ENCODE peak calls at places on chromosome 10, in five cellular contexts. One of them, this sample, is unnamed.

GRCh38 chr10:79019961-79020491 is 48.7 kb upstream of the ZMIZ1 start:
- DNase-seq in T-helper 1 cell: no peak
- DNase-seq in CD8-positive, alpha-beta memory T cell: no peak
- DNase-seq in LoVo: no peak
- DNase-seq in activated CD4-positive, CD25-positive, alpha-beta regulatory T cell: no peak
- DNase-seq in this sample: no peak

GRCh38 chr10:89233033-89233432 is 18.5 kb downstream of the LIPA start:
- DNase-seq in LoVo: no peak
- DNase-seq in CD8-positive, alpha-beta memory T cell: no peak
- DNase-seq in T-helper 1 cell: no peak
- DNase-seq in activated CD4-positive, CD25-positive, alpha-beta regulatory T cell: no peak
- DNase-seq in this sample: no peak

GRCh38 chr10:5971315-5971832 is 6.0 kb downstream of the IL15RA start:
- DNase-seq in activated CD4-positive, CD25-positive, alpha-beta regulatory T cell: no peak
- DNase-seq in LoVo: peak
- DNase-seq in T-helper 1 cell: no peak
- DNase-seq in CD8-positive, alpha-beta memory T cell: no peak
- DNase-seq in this sample: peak

GRCh38 chr10:96588601-96589419 is 2.0 kb upstream of the TM9SF3 start:
- DNase-seq in T-helper 1 cell: no peak
- DNase-seq in activated CD4-positive, CD25-positive, alpha-beta regulatory T cell: no peak
- DNase-seq in LoVo: no peak
- DNase-seq in CD8-positive, alpha-beta memory T cell: no peak
- DNase-seq in this sample: no peak

GRCh38 chr10:129971381-129972144 is 7.5 kb upstream of the EBF3 start:
- DNase-seq in CD8-positive, alpha-beta memory T cell: no peak
- DNase-seq in LoVo: peak
- DNase-seq in activated CD4-positive, CD25-positive, alpha-beta regulatory T cell: no peak
- DNase-seq in T-helper 1 cell: no peak
- DNase-seq in this sample: peak

GRCh38 chr10:29482591-29483421 is 152.0 kb downstream of the SVIL start:
- DNase-seq in T-helper 1 cell: no peak
- DNase-seq in CD8-positive, alpha-beta memory T cell: no peak
- DNase-seq in LoVo: no peak
- DNase-seq in activated CD4-positive, CD25-positive, alpha-beta regulatory T cell: no peak
- DNase-seq in this sample: peak

GRCh38 chr10:10911035-10911434 is 106.6 kb upstream of the CELF2 start:
- DNase-seq in T-helper 1 cell: no peak
- DNase-seq in LoVo: no peak
- DNase-seq in CD8-positive, alpha-beta memory T cell: no peak
- DNase-seq in activated CD4-positive, CD25-positive, alpha-beta regulatory T cell: no peak
- DNase-seq in this sample: no peak

GRCh38 chr10:131831561-131831960 is 69.2 kb upstream of the PPP2R2D start:
- DNase-seq in CD8-positive, alpha-beta memory T cell: no peak
- DNase-seq in LoVo: no peak
- DNase-seq in activated CD4-positive, CD25-positive, alpha-beta regulatory T cell: no peak
- DNase-seq in T-helper 1 cell: peak
- DNase-seq in this sample: no peak

GRCh38 chr10:43136995-43137700 is 1.1 kb upstream of the CSGALNACT2 start:
- DNase-seq in T-helper 1 cell: no peak
- DNase-seq in activated CD4-positive, CD25-positive, alpha-beta regulatory T cell: no peak
- DNase-seq in LoVo: no peak
- DNase-seq in CD8-positive, alpha-beta memory T cell: no peak
- DNase-seq in this sample: peak

GRCh38 chr10:3803295-3803883 is 18.4 kb upstream of the KLF6 start:
- DNase-seq in LoVo: no peak
- DNase-seq in CD8-positive, alpha-beta memory T cell: no peak
- DNase-seq in activated CD4-positive, CD25-positive, alpha-beta regulatory T cell: no peak
- DNase-seq in T-helper 1 cell: no peak
- DNase-seq in this sample: peak

GRCh38 chr10:30745953-30746352 is 116.4 kb upstream of the LYZL2 start:
- DNase-seq in T-helper 1 cell: no peak
- DNase-seq in LoVo: no peak
- DNase-seq in CD8-positive, alpha-beta memory T cell: no peak
- DNase-seq in activated CD4-positive, CD25-positive, alpha-beta regulatory T cell: no peak
- DNase-seq in this sample: no peak

GRCh38 chr10:1115262-1115955 is 59.2 kb downstream of the WDR37 start:
- DNase-seq in CD8-positive, alpha-beta memory T cell: no peak
- DNase-seq in activated CD4-positive, CD25-positive, alpha-beta regulatory T cell: no peak
- DNase-seq in LoVo: no peak
- DNase-seq in T-helper 1 cell: no peak
- DNase-seq in this sample: no peak

GRCh38 chr10:129901389-129902045 is 62.6 kb downstream of the EBF3 start:
- DNase-seq in T-helper 1 cell: no peak
- DNase-seq in activated CD4-positive, CD25-positive, alpha-beta regulatory T cell: no peak
- DNase-seq in CD8-positive, alpha-beta memory T cell: no peak
- DNase-seq in LoVo: no peak
- DNase-seq in this sample: no peak

GRCh38 chr10:116784651-116785050 is 42.3 kb upstream of the HSPA12A start:
- DNase-seq in activated CD4-positive, CD25-positive, alpha-beta regulatory T cell: no peak
- DNase-seq in T-helper 1 cell: no peak
- DNase-seq in CD8-positive, alpha-beta memory T cell: no peak
- DNase-seq in LoVo: no peak
- DNase-seq in this sample: no peak

GRCh38 chr10:102408081-102408727 is 10.4 kb downstream of the PSD start:
- DNase-seq in CD8-positive, alpha-beta memory T cell: no peak
- DNase-seq in activated CD4-positive, CD25-positive, alpha-beta regulatory T cell: no peak
- DNase-seq in LoVo: no peak
- DNase-seq in T-helper 1 cell: peak
- DNase-seq in this sample: no peak

GRCh38 chr10:97842658-97843295 is 6.9 kb upstream of the GOLGA7B start:
- DNase-seq in activated CD4-positive, CD25-positive, alpha-beta regulatory T cell: no peak
- DNase-seq in LoVo: no peak
- DNase-seq in T-helper 1 cell: no peak
- DNase-seq in CD8-positive, alpha-beta memory T cell: no peak
- DNase-seq in this sample: peak

GRCh38 chr10:103564799-103565365 is 71.4 kb downstream of the NEURL1 start:
- DNase-seq in activated CD4-positive, CD25-positive, alpha-beta regulatory T cell: no peak
- DNase-seq in T-helper 1 cell: no peak
- DNase-seq in CD8-positive, alpha-beta memory T cell: no peak
- DNase-seq in LoVo: no peak
- DNase-seq in this sample: no peak

GRCh38 chr10:122990278-122990677 is 10.1 kb downstream of the PSTK start:
- DNase-seq in LoVo: no peak
- DNase-seq in CD8-positive, alpha-beta memory T cell: no peak
- DNase-seq in activated CD4-positive, CD25-positive, alpha-beta regulatory T cell: no peak
- DNase-seq in T-helper 1 cell: no peak
- DNase-seq in this sample: peak

GRCh38 chr10:68167790-68168189 is 58.5 kb downstream of the MYPN start:
- DNase-seq in T-helper 1 cell: no peak
- DNase-seq in activated CD4-positive, CD25-positive, alpha-beta regulatory T cell: no peak
- DNase-seq in CD8-positive, alpha-beta memory T cell: no peak
- DNase-seq in LoVo: no peak
- DNase-seq in this sample: no peak

GRCh38 chr10:100534726-100535125 is 1.0 kb upstream of the HIF1AN start:
- DNase-seq in T-helper 1 cell: no peak
- DNase-seq in CD8-positive, alpha-beta memory T cell: no peak
- DNase-seq in LoVo: no peak
- DNase-seq in activated CD4-positive, CD25-positive, alpha-beta regulatory T cell: no peak
- DNase-seq in this sample: no peak

GRCh38 chr10:109940117-109940516 is 16.8 kb upstream of the XPNPEP1 start:
- DNase-seq in T-helper 1 cell: no peak
- DNase-seq in activated CD4-positive, CD25-positive, alpha-beta regulatory T cell: no peak
- DNase-seq in LoVo: no peak
- DNase-seq in CD8-positive, alpha-beta memory T cell: no peak
- DNase-seq in this sample: no peak

GRCh38 chr10:60348982-60349381 is 40.7 kb downstream of the ANK3 start:
- DNase-seq in LoVo: no peak
- DNase-seq in CD8-positive, alpha-beta memory T cell: no peak
- DNase-seq in T-helper 1 cell: no peak
- DNase-seq in activated CD4-positive, CD25-positive, alpha-beta regulatory T cell: no peak
- DNase-seq in this sample: no peak

GRCh38 chr10:119268871-119269506 is 61.6 kb downstream of the GRK5 start:
- DNase-seq in activated CD4-positive, CD25-positive, alpha-beta regulatory T cell: no peak
- DNase-seq in LoVo: no peak
- DNase-seq in T-helper 1 cell: peak
- DNase-seq in CD8-positive, alpha-beta memory T cell: peak
- DNase-seq in this sample: no peak

GRCh38 chr10:132877473-132877872 is 64.9 kb downstream of the CFAP46 start:
- DNase-seq in T-helper 1 cell: no peak
- DNase-seq in LoVo: no peak
- DNase-seq in CD8-positive, alpha-beta memory T cell: no peak
- DNase-seq in activated CD4-positive, CD25-positive, alpha-beta regulatory T cell: no peak
- DNase-seq in this sample: no peak

GRCh38 chr10:114708717-114709352 is 50.8 kb upstream of the ABLIM1 start:
- DNase-seq in T-helper 1 cell: no peak
- DNase-seq in CD8-positive, alpha-beta memory T cell: no peak
- DNase-seq in LoVo: peak
- DNase-seq in activated CD4-positive, CD25-positive, alpha-beta regulatory T cell: no peak
- DNase-seq in this sample: peak

GRCh38 chr10:86182150-86182549 is 184.4 kb downstream of the GRID1 start:
- DNase-seq in CD8-positive, alpha-beta memory T cell: no peak
- DNase-seq in activated CD4-positive, CD25-positive, alpha-beta regulatory T cell: no peak
- DNase-seq in T-helper 1 cell: no peak
- DNase-seq in LoVo: no peak
- DNase-seq in this sample: peak

GRCh38 chr10:109275970-109276369 is 647.3 kb downstream of the XPNPEP1 start:
- DNase-seq in T-helper 1 cell: no peak
- DNase-seq in LoVo: no peak
- DNase-seq in activated CD4-positive, CD25-positive, alpha-beta regulatory T cell: no peak
- DNase-seq in CD8-positive, alpha-beta memory T cell: no peak
- DNase-seq in this sample: no peak

GRCh38 chr10:130190737-130191115 is 54.5 kb downstream of the GLRX3 start:
- DNase-seq in T-helper 1 cell: no peak
- DNase-seq in activated CD4-positive, CD25-positive, alpha-beta regulatory T cell: no peak
- DNase-seq in CD8-positive, alpha-beta memory T cell: no peak
- DNase-seq in LoVo: no peak
- DNase-seq in this sample: peak

GRCh38 chr10:44376504-44377099 is 8.3 kb downstream of the CXCL12 start:
- DNase-seq in T-helper 1 cell: no peak
- DNase-seq in CD8-positive, alpha-beta memory T cell: no peak
- DNase-seq in LoVo: no peak
- DNase-seq in activated CD4-positive, CD25-positive, alpha-beta regulatory T cell: no peak
- DNase-seq in this sample: no peak

GRCh38 chr10:23001901-23002516 is 74.2 kb downstream of the ARMC3 start:
- DNase-seq in LoVo: no peak
- DNase-seq in T-helper 1 cell: no peak
- DNase-seq in CD8-positive, alpha-beta memory T cell: no peak
- DNase-seq in activated CD4-positive, CD25-positive, alpha-beta regulatory T cell: no peak
- DNase-seq in this sample: no peak

This sample was measured in astrocyte of the hippocampus.